ENCODE peak calls at places on chromosome 18, in ten cellular contexts. P is psoas muscle, H is tibial artery, B is neural progenitor cell, A is upper lobe of right lung, S is Caco-2, R is K562, M is left ventricle myocardium inferior, J is fibroblast of lung, O is astrocyte. F is an unnamed sample. For H3K36me3 and H3K4me1, the result is how much of the 10 kb centered on the place peaks cover.

GRCh38 chr18:7871560-7872456 is 304.7 kb downstream of the PTPRM start:
- DNase-seq in P (no peak), H (no peak), B (no peak), A (no peak), S (peak), R (no peak), M (no peak), J (no peak), O (no peak), F (no peak)

GRCh38 chr18:21303913-21304312 is 61.9 kb downstream of the GREB1L start:
- DNase-seq in P (no peak), H (no peak), B (no peak), A (no peak), S (no peak), R (no peak), M (no peak), J (peak), O (peak), F (no peak)

GRCh38 chr18:61852496-61852895 is 40.3 kb downstream of the RNF152 start:
- DNase-seq in P (no peak), H (no peak), B (no peak), A (no peak), S (no peak), R (no peak), M (no peak), J (peak), O (no peak), F (no peak)

GRCh38 chr18:9191658-9192256 is 55.2 kb downstream of the ANKRD12 start:
- DNase-seq in P (no peak), H (no peak), B (no peak), A (no peak), S (no peak), R (peak), M (no peak), J (no peak), O (no peak), F (no peak)

GRCh38 chr18:76401496-76401895 is 93.5 kb downstream of the ZNF516 start:
- DNase-seq in P (no peak), H (no peak), B (no peak), A (no peak), S (no peak), R (no peak), M (no peak), J (no peak), O (no peak), F (no peak)

GRCh38 chr18:49055787-49056186 is 105.0 kb upstream of the SMAD7 start:
- DNase-seq in P (peak), H (peak), B (no peak), A (peak), S (no peak), R (peak), M (peak), J (peak), O (peak), F (no peak)

GRCh38 chr18:10437837-10438236 is 16.6 kb upstream of the APCDD1 start:
- DNase-seq in P (no peak), H (no peak), B (no peak), A (no peak), S (no peak), R (no peak), M (no peak), J (no peak), O (no peak), F (no peak)

GRCh38 chr18:54950221-54950620 is 9.0 kb downstream of the CCDC68 start:
- DNase-seq in P (no peak), H (no peak), B (no peak), A (no peak), S (peak), R (no peak), M (no peak), J (no peak), O (no peak), F (no peak)

GRCh38 chr18:48138660-48139426 is 208.4 kb upstream of the SMAD2 start:
- DNase-seq in P (no peak), H (no peak), B (no peak), A (no peak), S (no peak), R (no peak), M (no peak), J (no peak), O (no peak), F (no peak)

GRCh38 chr18:46416706-46417638 is 240.0 kb downstream of the LOXHD1 start:
- DNase-seq in P (no peak), H (no peak), B (no peak), A (no peak), S (no peak), R (peak), M (no peak), J (no peak), O (no peak), F (no peak)

GRCh38 chr18:55420665-55420964 is 167.4 kb downstream of the TCF4 start:
- DNase-seq in P (no peak), H (no peak), B (no peak), A (no peak), S (no peak), R (no peak), M (no peak), J (no peak), O (no peak), F (no peak)

GRCh38 chr18:34493566-34494358 is 216.3 kb upstream of the DTNA start:
- DNase-seq in P (peak), H (peak), B (peak), A (peak), S (peak), R (no peak), M (peak), J (peak), O (peak), F (no peak)

GRCh38 chr18:9827856-9828793 is 57.6 kb upstream of the TXNDC2 start:
- DNase-seq in P (peak), H (no peak), B (no peak), A (no peak), S (no peak), R (peak), M (peak), J (peak), O (peak), F (no peak)

GRCh38 chr18:63831080-63831788 is 56.0 kb downstream of the SERPINB7 start:
- DNase-seq in P (no peak), H (no peak), B (no peak), A (no peak), S (no peak), R (no peak), M (no peak), J (peak), O (peak), F (no peak)

GRCh38 chr18:47944972-47945843 is 14.7 kb upstream of the SMAD2 start:
- DNase-seq in P (no peak), H (no peak), B (no peak), A (no peak), S (no peak), R (peak), M (no peak), J (peak), O (peak), F (no peak)

GRCh38 chr18:60292186-60292585 is 80.4 kb downstream of the MC4R start:
- DNase-seq in P (no peak), H (no peak), B (no peak), A (no peak), S (no peak), R (no peak), M (no peak), J (no peak), O (no peak), F (no peak)

GRCh38 chr18:50659091-50660003 is 99.5 kb downstream of the MAPK4 start:
- DNase-seq in P (no peak), H (peak), B (no peak), A (no peak), S (no peak), R (no peak), M (no peak), J (peak), O (no peak), F (no peak)

GRCh38 chr18:38539373-38539772 is 973.8 kb upstream of the CELF4 start:
- DNase-seq in P (no peak), H (no peak), B (peak), A (no peak), S (no peak), R (no peak), M (no peak), J (no peak), O (no peak), F (no peak)

GRCh38 chr18:56637897-56638231 is 528 bp downstream of the TXNL1 start:
- DNase-seq in P (no peak), H (peak), B (peak), A (no peak), S (peak), R (no peak), M (no peak), J (no peak), O (no peak), F (no peak)

GRCh38 chr18:58847383-58848071 is 17.1 kb upstream of the ZNF532 start:
- DNase-seq in P (peak), H (no peak), B (peak), A (no peak), S (no peak), R (no peak), M (peak), J (no peak), O (no peak), F (peak)

GRCh38 chr18:42882146-42882545 is 233.3 kb downstream of the RIT2 start:
- DNase-seq in P (no peak), H (no peak), B (no peak), A (no peak), S (no peak), R (no peak), M (no peak), J (peak), O (no peak), F (no peak)

GRCh38 chr18:25223211-25223610 is 128.8 kb downstream of the ZNF521 start:
- DNase-seq in P (no peak), H (no peak), B (peak), A (no peak), S (no peak), R (peak), M (no peak), J (no peak), O (no peak), F (no peak)

GRCh38 chr18:27954226-27954625 is 222.7 kb downstream of the CDH2 start:
- DNase-seq in P (no peak), H (no peak), B (peak), A (no peak), S (no peak), R (no peak), M (no peak), J (peak), O (peak), F (no peak)

GRCh38 chr18:75269140-75269676 is 58.6 kb downstream of the TSHZ1 start:
- DNase-seq in P (no peak), H (no peak), B (no peak), A (no peak), S (no peak), R (no peak), M (no peak), J (no peak), O (no peak), F (no peak)

GRCh38 chr18:50454379-50455005 is 79.6 kb downstream of the SKA1 start:
- DNase-seq in P (no peak), H (no peak), B (peak), A (no peak), S (no peak), R (no peak), M (no peak), J (no peak), O (no peak), F (no peak)

GRCh38 chr18:52426462-52426861 is 86.5 kb downstream of the DCC start:
- DNase-seq in P (no peak), H (no peak), B (no peak), A (no peak), S (no peak), R (no peak), M (no peak), J (no peak), O (no peak), F (no peak)

GRCh38 chr18:627211-627610 is 30.2 kb upstream of the TYMS start:
- DNase-seq in P (no peak), H (no peak), B (no peak), A (no peak), S (no peak), R (no peak), M (no peak), J (no peak), O (no peak), F (no peak)

GRCh38 chr18:413263-413662 is 87.2 kb downstream of the COLEC12 start:
- DNase-seq in P (no peak), H (no peak), B (no peak), A (no peak), S (no peak), R (no peak), M (no peak), J (peak), O (peak), F (no peak)

GRCh38 chr18:79584491-79585394 is 94.9 kb upstream of the CTDP1 start:
- DNase-seq in P (no peak), H (peak), B (no peak), A (peak), S (no peak), R (no peak), M (peak), J (no peak), O (no peak), F (no peak)

GRCh38 chr18:7329036-7329435 is 98.1 kb downstream of the LRRC30 start:
- DNase-seq in P (no peak), H (no peak), B (no peak), A (no peak), S (no peak), R (no peak), M (no peak), J (no peak), O (no peak), F (no peak)

GRCh38 chr18:13112982-13113381 is 105.6 kb upstream of the LDLRAD4 start:
- DNase-seq in P (peak), H (no peak), B (peak), A (no peak), S (peak), R (peak), M (peak), J (peak), O (peak), F (peak)
- H3K36me3 ChIP-seq in P (half or more), H (half or more), B (under half), A (half or more), S (under half), R (half or more), M (half or more), J (under half), O (under half), F (under half)

GRCh38 chr18:36963464-36963863 is 134.5 kb downstream of the KIAA1328 start:
- DNase-seq in P (no peak), H (no peak), B (no peak), A (no peak), S (no peak), R (no peak), M (no peak), J (no peak), O (no peak), F (no peak)
- H3K4me1 ChIP-seq in P (under half), H (under half), B (under half), A (under half), S (under half), R (under half), M (under half), J (under half), O (under half), F (under half)

GRCh38 chr18:36776650-36777049 is 52.2 kb downstream of the TPGS2 start:
- DNase-seq in P (no peak), H (no peak), B (no peak), A (no peak), S (no peak), R (no peak), M (no peak), J (no peak), O (no peak), F (no peak)
- H3K36me3 ChIP-seq in P (under half), H (under half), B (under half), A (under half), S (under half), R (under half), M (under half), J (under half), O (under half), F (under half)

GRCh38 chr18:23494992-23495391 is 8.3 kb upstream of the RMC1 start:
- DNase-seq in P (no peak), H (no peak), B (peak), A (no peak), S (no peak), R (no peak), M (no peak), J (no peak), O (no peak), F (no peak)
- H3K4me1 ChIP-seq in P (under half), H (under half), B (under half), A (under half), S (under half), R (under half), M (under half), J (under half), O (under half), F (under half)